ENCODE peak calls at places on chromosomes 1 and 21, in four cellular contexts. One of them, this sample, is unnamed.

GRCh38 chr1:234938924-234939323 is 189.7 kb downstream of the TOMM20 start:
- DNase-seq in kidney glomerular epithelial cell: no peak
- DNase-seq in NCI-H345: no peak
- DNase-seq in mucosa of descending colon: no peak
- DNase-seq in this sample: no peak

GRCh38 chr1:93324486-93325464 is 20.9 kb upstream of the DR1 start:
- DNase-seq in kidney glomerular epithelial cell: peak
- DNase-seq in NCI-H345: no peak
- DNase-seq in mucosa of descending colon: no peak
- DNase-seq in this sample: peak

GRCh38 chr1:5110508-5110907 is 456.1 kb downstream of the AJAP1 start:
- DNase-seq in kidney glomerular epithelial cell: no peak
- DNase-seq in NCI-H345: no peak
- DNase-seq in mucosa of descending colon: no peak
- DNase-seq in this sample: no peak

GRCh38 chr1:9593492-9594465 is 5.1 kb downstream of the TMEM201 start:
- DNase-seq in kidney glomerular epithelial cell: peak
- DNase-seq in NCI-H345: peak
- DNase-seq in mucosa of descending colon: peak
- DNase-seq in this sample: peak

GRCh38 chr1:184684285-184685077 is 70.2 kb downstream of the EDEM3 start:
- DNase-seq in kidney glomerular epithelial cell: no peak
- DNase-seq in NCI-H345: peak
- DNase-seq in mucosa of descending colon: no peak
- DNase-seq in this sample: peak

GRCh38 chr1:7539772-7540175 is 231.3 kb upstream of the VAMP3 start:
- DNase-seq in kidney glomerular epithelial cell: peak
- DNase-seq in NCI-H345: peak
- DNase-seq in mucosa of descending colon: no peak
- DNase-seq in this sample: peak

GRCh38 chr1:42231253-42231652 is 66.7 kb upstream of the GUCA2A start:
- DNase-seq in kidney glomerular epithelial cell: no peak
- DNase-seq in NCI-H345: no peak
- DNase-seq in mucosa of descending colon: no peak
- DNase-seq in this sample: no peak

GRCh38 chr1:198333744-198334143 is 176.9 kb downstream of the NEK7 start:
- DNase-seq in kidney glomerular epithelial cell: peak
- DNase-seq in NCI-H345: no peak
- DNase-seq in mucosa of descending colon: no peak
- DNase-seq in this sample: no peak

GRCh38 chr1:219555031-219555667 is 57.8 kb downstream of the ZC3H11B start:
- DNase-seq in kidney glomerular epithelial cell: peak
- DNase-seq in NCI-H345: peak
- DNase-seq in mucosa of descending colon: no peak
- DNase-seq in this sample: peak

GRCh38 chr21:15249285-15249993 is 184.6 kb upstream of the NRIP1 start:
- DNase-seq in kidney glomerular epithelial cell: no peak
- DNase-seq in NCI-H345: no peak
- DNase-seq in mucosa of descending colon: no peak
- DNase-seq in this sample: peak

GRCh38 chr1:4638347-4638734 is 16.1 kb upstream of the AJAP1 start:
- DNase-seq in kidney glomerular epithelial cell: no peak
- DNase-seq in NCI-H345: no peak
- DNase-seq in mucosa of descending colon: no peak
- DNase-seq in this sample: no peak

GRCh38 chr1:241355311-241356010 is 1.5 kb downstream of the RGS7 start:
- DNase-seq in kidney glomerular epithelial cell: no peak
- DNase-seq in NCI-H345: no peak
- DNase-seq in mucosa of descending colon: no peak
- DNase-seq in this sample: no peak

This sample was measured in NCI-H69.